ENCODE peak calls at places on chromosomes 1 and 21, in nine cellular contexts. O, K, E, Z, M, C, Y, D and Q are unnamed samples.

GRCh38 chr1:230083746-230084407 is 16.8 kb downstream of the GALNT2 start:
- DNase-seq in C (no peak), Y (no peak), E (no peak), Z (no peak), M (no peak), O (no peak), K (no peak), D (no peak), Q (no peak)

GRCh38 chr1:12462586-12462985 is 155.4 kb downstream of the DHRS3 start:
- DNase-seq in Y (no peak), K (no peak), E (no peak), C (no peak), Z (no peak), D (no peak), O (no peak), M (no peak), Q (no peak)

GRCh38 chr1:241706257-241706656 is 54.2 kb downstream of the WDR64 start:
- DNase-seq in O (no peak), K (no peak), M (no peak), D (no peak), Z (no peak), E (no peak), C (no peak), Y (no peak), Q (no peak)

GRCh38 chr1:42944207-42944928 is 14.3 kb downstream of the SLC2A1 start:
- DNase-seq in O (peak; percentile 85), K (no peak), E (no peak), Z (peak; percentile 88), D (peak; percentile 64), M (peak; percentile 75), Y (no peak), C (no peak), Q (no peak)

GRCh38 chr1:25074326-25074725 is 144.2 kb upstream of the RUNX3 start:
- DNase-seq in D (no peak), E (no peak), Z (peak; percentile 35), C (no peak), O (no peak), Y (no peak), K (no peak), M (no peak), Q (no peak)

GRCh38 chr1:175536369-175536768 is 207.0 kb downstream of the TNR start:
- DNase-seq in C (no peak), M (no peak), D (peak; percentile 22), E (no peak), Z (no peak), O (no peak), Y (no peak), K (no peak), Q (no peak)

GRCh38 chr1:228085287-228085926 is 2.9 kb downstream of the ARF1 start:
- DNase-seq in C (no peak), E (no peak), K (no peak), D (peak; percentile 63), O (no peak), M (peak; percentile 50), Z (no peak), Y (peak; percentile 63), Q (no peak)

GRCh38 chr21:43609501-43610340 is 49.6 kb downstream of the HSF2BP start:
- DNase-seq in Z (peak; percentile 73), O (peak; percentile 84), E (no peak), D (peak; percentile 79), Y (peak; percentile 89), C (no peak), M (peak; percentile 71), K (peak; percentile 76), Q (no peak)

DNA sequence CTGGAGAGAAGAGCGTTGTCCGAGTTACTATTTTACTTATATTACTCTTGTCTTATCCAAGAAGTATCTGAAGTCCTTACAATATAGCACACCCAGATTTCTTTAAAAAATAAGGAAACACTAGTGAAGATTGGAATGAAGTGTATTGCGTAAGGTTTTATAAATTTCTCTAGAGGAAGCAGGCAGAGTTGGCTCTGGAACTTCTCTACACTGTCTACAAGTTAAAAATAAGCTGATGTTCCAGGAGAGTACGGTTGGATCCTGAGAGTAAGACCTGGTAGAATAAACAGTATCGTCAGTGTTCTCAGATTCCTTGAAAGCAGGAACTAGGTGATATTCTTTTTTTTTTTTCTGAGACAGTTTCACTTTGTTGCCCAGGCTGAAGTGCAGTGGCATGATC is 107.8 kb downstream of the USP25 start:
- DNase-seq in K (no peak), O (no peak), C (no peak), Z (no peak), Y (no peak), D (no peak), E (no peak), M (no peak), Q (no peak)
- TF ChIP-seq EP300 in K (no peak), O (no peak), C (no peak), Z (no peak), Y (no peak), D (no peak), E (no peak), M (no peak), Q (no peak)

GRCh38 chr1:53627031-53627430 is 111.9 kb downstream of the GLIS1 start:
- DNase-seq in Z (no peak), Y (no peak), K (peak; percentile 74), C (peak; percentile 40), D (peak; percentile 2), E (peak; percentile 82), M (no peak), O (no peak), Q (peak; percentile 68)

GRCh38 chr1:53626576-53626975 is 112.4 kb downstream of the GLIS1 start:
- DNase-seq in E (peak; percentile 89), Y (no peak), M (no peak), O (no peak), Z (no peak), K (no peak), D (peak; percentile 10), C (peak; percentile 38), Q (peak; percentile 26)

GRCh38 chr1:53625766-53626520 is 113.0 kb downstream of the GLIS1 start:
- DNase-seq in O (no peak), D (peak; percentile 17), E (peak; percentile 90), K (no peak), Y (no peak), C (peak; percentile 28), M (no peak), Z (no peak), Q (peak; percentile 46)

GRCh38 chr1:53622531-53622930 is 116.4 kb downstream of the GLIS1 start:
- DNase-seq in K (no peak), Y (no peak), M (no peak), D (peak; percentile 7), O (no peak), Z (no peak), E (no peak), C (peak; percentile 44), Q (peak; percentile 16)

DNA sequence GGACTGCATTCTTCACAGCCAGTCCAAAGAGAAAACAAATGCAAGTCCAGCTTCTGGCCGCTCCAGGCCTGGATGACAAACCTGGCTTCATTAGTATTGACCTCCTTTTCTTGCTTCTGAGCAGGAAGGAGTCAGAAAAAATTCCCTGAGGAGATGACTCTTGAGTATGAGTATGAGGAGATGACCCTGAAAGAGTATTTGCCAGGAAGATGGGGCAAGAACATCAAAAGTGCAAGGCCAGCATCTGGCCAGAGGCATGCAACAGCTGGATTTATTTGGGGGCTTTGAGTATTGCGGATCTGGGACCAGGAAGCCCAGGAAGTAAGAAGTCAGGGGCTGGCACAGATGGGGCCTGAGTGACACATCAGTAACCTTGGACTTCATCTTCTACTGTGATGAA is 113.9 kb downstream of the GLIS1 start:
- DNase-seq in Z (no peak), O (no peak), Y (no peak), K (no peak), E (peak; percentile 92), C (peak; percentile 22), M (no peak), D (peak; percentile 5), Q (peak; percentile 75)
- H3K27ac ChIP-seq in Z (no peak overlapping the region), O (no peak overlapping the region), Y (no peak overlapping the region), K (no peak overlapping the region), E (no peak overlapping the region), C (no peak overlapping the region), M (no peak overlapping the region), D (no peak overlapping the region), Q (no peak overlapping the region)

GRCh38 chr1:22650089-22650693 is 2.8 kb upstream of the C1QB start:
- DNase-seq in O (no peak), C (no peak), E (no peak), Y (no peak), Z (no peak), D (no peak), M (no peak), K (no peak), Q (no peak)

GRCh38 chr1:22654692-22655091 is 1.7 kb downstream of the C1QB start:
- DNase-seq in M (no peak), Z (no peak), C (no peak), O (no peak), E (no peak), Y (no peak), K (no peak), D (no peak), Q (no peak)

GRCh38 chr1:22652457-22652856 is 579 bp upstream of the C1QB start:
- DNase-seq in O (no peak), Y (no peak), C (no peak), E (no peak), K (no peak), M (no peak), Z (no peak), D (no peak), Q (no peak)

GRCh38 chr1:22653741-22654140 is 705 bp downstream of the C1QB start:
- DNase-seq in D (no peak), Y (no peak), M (no peak), K (no peak), E (no peak), C (no peak), O (no peak), Z (no peak), Q (no peak)

DNA sequence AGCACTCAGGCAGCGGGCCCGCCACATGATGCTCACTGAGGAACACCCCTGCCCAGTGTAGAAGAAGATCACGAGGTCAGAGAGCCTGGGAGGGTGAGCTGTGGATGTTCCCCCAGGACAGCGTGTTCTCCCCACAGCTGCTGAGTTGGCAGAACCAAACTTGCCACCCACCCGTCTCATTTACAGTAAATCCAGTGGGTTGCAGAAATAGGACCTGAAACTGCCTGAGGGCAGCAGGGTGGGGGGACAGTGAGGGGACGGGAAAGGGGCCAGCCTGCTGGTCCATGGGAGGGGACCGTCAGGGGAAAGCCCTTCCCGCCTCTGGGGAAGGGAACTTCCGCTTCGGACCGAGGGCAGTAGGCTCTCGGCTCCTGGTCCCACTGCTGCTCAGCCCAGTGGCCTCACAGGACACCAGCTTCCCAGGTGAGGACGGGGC is at the start of gene C1QB:
- DNase-seq in D (peak; percentile 53), C (no peak), Y (no peak), E (no peak), K (no peak), O (no peak), M (peak; percentile 48), Z (peak; percentile 80), Q (no peak)
- TF ChIP-seq POLR2AphosphoS5 in D (no peak), C (no peak), Y (no peak), E (peak; percentile 44), K (no peak), O (peak; percentile 22), M (peak; percentile 57), Z (peak; percentile 32), Q (no peak)

GRCh38 chr1:147110872-147111271 is 61.4 kb downstream of the PRKAB2 start:
- DNase-seq in D (no peak), K (no peak), O (no peak), C (no peak), E (peak; percentile 26), Z (no peak), M (no peak), Y (peak; percentile 16), Q (no peak)

GRCh38 chr1:147109762-147110161 is 62.5 kb downstream of the PRKAB2 start:
- DNase-seq in K (no peak), D (no peak), O (peak; percentile 70), Y (no peak), E (no peak), Z (no peak), C (no peak), M (no peak), Q (no peak)

GRCh38 chr1:147110434-147110833 is 61.8 kb downstream of the PRKAB2 start:
- DNase-seq in Z (no peak), M (no peak), Y (no peak), C (no peak), K (no peak), O (no peak), D (no peak), E (no peak), Q (no peak)

GRCh38 chr1:147109041-147109440 is 63.2 kb downstream of the PRKAB2 start:
- DNase-seq in Y (no peak), O (no peak), M (no peak), Z (no peak), C (no peak), E (no peak), K (no peak), D (no peak), Q (no peak)

GRCh38 chr1:147105909-147106308 is 66.4 kb downstream of the PRKAB2 start:
- DNase-seq in O (no peak), C (no peak), M (no peak), Y (no peak), K (no peak), D (no peak), E (no peak), Z (no peak), Q (no peak)
- TF ChIP-seq EP300 in O (no peak), C (no peak), M (no peak), Y (no peak), K (no peak), D (no peak), E (no peak), Z (no peak), Q (no peak)